ENCODE peak calls at places on chromosomes 6 and 20, in six cellular contexts. C, P, E, L, V and J are unnamed samples.

GRCh38 chr20:38728911-38729642 is 4.8 kb downstream of the SLC32A1 start:
- DNase-seq in E (no peak), V (no peak), C (no peak), P (no peak), L (no peak), J (no peak)

GRCh38 chr20:49552007-49552406 is 15.9 kb downstream of the PTGIS start:
- DNase-seq in P (no peak), L (no peak), E (no peak), V (no peak), C (no peak), J (no peak)

GRCh38 chr6:26197736-26198625 is 110.8 kb downstream of the HFE start:
- DNase-seq in C (peak; percentile 79), E (no peak), V (no peak), L (peak; percentile 57), P (no peak), J (no peak)

GRCh38 chr20:24779166-24779565 is 169.9 kb upstream of the CST7 start:
- DNase-seq in C (no peak), P (no peak), E (no peak), V (no peak), L (no peak), J (no peak)

GRCh38 chr20:5100684-5101347 is 18.9 kb downstream of the PCNA start:
- DNase-seq in E (no peak), L (peak; percentile 85), V (peak; percentile 85), P (peak; percentile 81), C (peak; percentile 95), J (peak; percentile 73)

GRCh38 chr20:6940052-6940451 is 172.6 kb downstream of the BMP2 start:
- DNase-seq in C (no peak), L (no peak), P (peak; percentile 48), V (no peak), E (no peak), J (no peak)

GRCh38 chr6:164507197-164507957 is 802.0 kb downstream of the C6orf118 start:
- DNase-seq in E (no peak), C (peak; percentile 56), V (no peak), P (no peak), L (no peak), J (no peak)

GRCh38 chr20:50391444-50392137 is 118.6 kb upstream of the PTPN1 start:
- DNase-seq in P (no peak), C (no peak), E (no peak), V (no peak), L (no peak), J (no peak)

GRCh38 chr6:132490024-132490423 is 22.9 kb downstream of the STX7 start:
- DNase-seq in L (no peak), E (peak; percentile 30), P (no peak), V (no peak), C (peak; percentile 66), J (no peak)

GRCh38 chr6:148747145-148747492 is 289 bp downstream of the UST start:
- DNase-seq in P (no peak), L (peak; percentile 82), C (peak; percentile 70), E (no peak), V (peak; percentile 34), J (peak; percentile 54)

GRCh38 chr6:34001706-34002645 is 143.9 kb downstream of the GRM4 start:
- DNase-seq in C (no peak), E (no peak), V (no peak), P (no peak), L (no peak), J (peak; percentile 34)

GRCh38 chr6:38404355-38404754 is 235.4 kb downstream of the BTBD9 start:
- DNase-seq in E (no peak), V (no peak), C (no peak), L (no peak), P (no peak), J (no peak)

GRCh38 chr6:134873500-134874388 is 76.2 kb downstream of the ALDH8A1 start:
- DNase-seq in P (no peak), V (peak; percentile 56), E (no peak), L (no peak), C (no peak), J (no peak)

GRCh38 chr20:6122111-6122872 is 538 bp downstream of the FERMT1 start:
- DNase-seq in V (no peak), E (no peak), L (no peak), P (peak; percentile 45), C (no peak), J (no peak)

GRCh38 chr6:6411115-6411514 is 90.7 kb upstream of the F13A1 start:
- DNase-seq in P (no peak), E (no peak), C (no peak), L (no peak), V (no peak), J (no peak)

GRCh38 chr20:46512943-46513844 is at the start of gene ZNF334:
- DNase-seq in C (peak; percentile 82), V (peak; percentile 62), E (no peak), P (no peak), L (peak; percentile 87), J (peak; percentile 84)

GRCh38 chr6:11113038-11113437 is 1.5 kb upstream of the ERVFRD-1 start:
- DNase-seq in P (no peak), E (no peak), C (no peak), V (no peak), L (no peak), J (no peak)

GRCh38 chr20:21046413-21047070 is 59.6 kb downstream of the LINC00237 start:
- DNase-seq in P (no peak), E (no peak), V (no peak), C (no peak), L (no peak), J (no peak)

GRCh38 chr6:79601020-79601609 is 30.0 kb upstream of the SH3BGRL2 start:
- DNase-seq in C (no peak), E (no peak), L (no peak), P (peak; percentile 68), V (no peak), J (no peak)

GRCh38 chr20:41182296-41183212 is 45.2 kb downstream of the PLCG1 start:
- DNase-seq in L (no peak), E (no peak), P (no peak), C (peak; percentile 43), V (peak; percentile 14), J (no peak)

GRCh38 chr6:166927942-166928643 is 28.3 kb downstream of the RNASET2 start:
- DNase-seq in C (peak; percentile 49), V (no peak), P (no peak), L (no peak), E (no peak), J (no peak)

GRCh38 chr6:119436583-119436982 is 87.0 kb upstream of the MAN1A1 start:
- DNase-seq in V (no peak), L (no peak), E (no peak), C (no peak), P (no peak), J (no peak)

DNA sequence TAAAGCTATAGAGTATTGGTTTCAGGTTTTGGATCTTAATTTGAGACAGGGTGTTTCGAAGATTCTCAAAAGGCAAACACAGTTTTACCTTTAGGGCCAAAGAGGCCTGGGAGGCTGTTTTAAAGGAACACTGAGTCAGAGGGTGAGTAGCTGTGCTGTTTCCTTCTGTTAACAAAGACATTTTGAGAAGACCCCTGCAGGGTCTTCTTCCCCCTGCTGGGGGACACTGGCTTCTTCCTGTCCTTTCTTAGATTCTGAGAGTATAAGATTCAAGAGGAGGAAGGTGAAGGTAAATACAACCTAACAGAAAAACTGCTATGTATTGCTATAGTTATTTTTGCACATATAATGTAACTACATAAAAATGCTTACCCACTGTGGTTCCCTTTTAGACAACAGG is 19.0 kb downstream of the HS3ST5 start:
- DNase-seq in C (no peak), P (no peak), E (no peak), V (no peak), L (no peak), J (no peak)
- H3K27ac ChIP-seq in C (no peak overlapping the region), P (no peak overlapping the region), E (no peak overlapping the region), V (no peak overlapping the region), L (no peak overlapping the region), J (no peak overlapping the region)

GRCh38 chr6:152118678-152119077 is 311.2 kb downstream of the ESR1 start:
- DNase-seq in V (no peak), P (peak; percentile 6), C (no peak), L (no peak), E (no peak), J (no peak)
- TF ChIP-seq CTCF in V (no peak), P (no peak), C (no peak), L (no peak), E (no peak), J (peak; percentile 23)

GRCh38 chr20:59033093-59033492 is 958 bp upstream of the ATP5F1E start:
- DNase-seq in C (no peak), V (no peak), P (no peak), L (no peak), E (no peak), J (no peak)

GRCh38 chr20:59030911-59031310 is 1.2 kb downstream of the ATP5F1E start:
- DNase-seq in V (no peak), E (no peak), C (no peak), P (no peak), L (no peak), J (no peak)

GRCh38 chr20:59031326-59032022 is 661 bp downstream of the ATP5F1E start:
- DNase-seq in L (no peak), V (no peak), E (no peak), C (peak; percentile 50), P (no peak), J (no peak)

GRCh38 chr20:59032713-59033059 is 551 bp upstream of the ATP5F1E start:
- DNase-seq in L (no peak), V (no peak), P (no peak), C (no peak), E (no peak), J (no peak)

DNA sequence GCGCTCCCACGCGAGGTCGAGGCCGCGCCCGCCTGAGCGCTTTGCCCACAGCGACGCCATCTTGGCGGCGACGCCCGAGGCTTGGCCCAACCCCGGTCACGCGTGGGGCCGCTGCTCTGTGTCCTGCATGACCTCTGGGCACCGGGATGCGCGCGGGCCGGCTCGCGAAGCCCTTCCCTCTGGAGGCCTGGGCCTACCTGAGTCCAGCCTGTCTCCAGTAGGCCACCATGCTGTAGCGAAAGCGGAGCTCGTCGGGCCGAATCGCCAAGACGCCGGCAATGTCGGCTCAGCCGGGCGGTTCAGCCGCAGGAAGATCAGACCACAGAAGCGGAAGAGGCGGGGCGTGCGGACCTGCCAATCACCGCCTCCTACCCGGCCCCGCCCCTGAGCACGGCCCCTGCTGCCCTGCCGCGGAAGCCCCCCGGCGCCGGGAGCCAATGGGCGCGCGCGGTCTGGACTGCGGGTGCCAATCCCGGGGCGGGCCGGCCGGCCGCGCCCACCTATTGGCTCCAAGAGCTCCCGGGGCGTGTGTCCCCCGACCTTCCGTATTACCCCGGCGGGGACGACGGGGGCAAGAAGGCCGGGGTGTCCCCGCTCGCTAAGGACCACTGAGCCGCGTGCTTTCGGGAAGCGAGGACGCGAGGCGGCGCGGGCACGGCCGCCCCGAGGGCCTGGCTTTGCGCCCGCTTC is at the start of gene ATP5F1E:
- DNase-seq in C (peak; percentile 98), V (peak; percentile 97), E (peak; percentile 95), L (peak; percentile 98), P (peak; percentile 94), J (peak; percentile 98)
- TF ChIP-seq POLR2A in C (peak; percentile 74), V (peak; percentile 73), E (peak; percentile 96), L (peak; percentile 67), P (peak; percentile 90), J (peak; percentile 86)

DNA sequence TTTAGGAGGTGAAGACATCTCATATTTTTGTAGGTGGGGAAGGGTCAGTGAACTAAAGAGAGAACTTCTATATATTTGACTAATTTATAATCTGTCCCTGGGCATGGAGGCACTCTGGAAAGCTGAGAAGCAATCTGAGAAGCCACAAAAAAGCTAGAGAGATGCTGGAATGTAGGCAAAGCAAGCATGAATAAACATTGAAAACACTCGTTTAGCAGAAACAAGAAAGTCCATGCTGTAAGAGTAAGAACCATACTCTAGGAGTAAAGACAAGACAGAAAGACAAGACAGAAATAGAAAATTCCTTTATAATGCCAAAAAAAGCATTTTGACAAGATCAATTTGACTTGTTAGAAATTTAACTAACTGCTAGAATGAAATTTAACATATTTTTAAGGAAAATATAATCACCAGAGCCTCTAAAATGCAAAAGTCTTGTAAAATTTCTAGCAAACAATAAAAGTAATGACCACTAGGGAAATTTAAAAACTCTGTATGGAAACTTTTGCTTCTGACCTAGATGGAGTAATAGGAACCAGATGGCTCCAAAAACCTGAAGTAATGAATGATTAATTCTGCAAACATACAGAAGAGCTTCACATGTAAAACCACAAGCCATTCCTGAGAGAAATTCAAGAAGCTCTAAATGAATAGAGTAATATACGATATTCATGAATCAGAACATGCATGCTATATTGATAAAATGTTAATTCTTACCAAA is 625.6 kb upstream of the PTCHD4 start:
- DNase-seq in V (no peak), L (no peak), E (no peak), C (no peak), P (no peak), J (no peak)
- H3K27ac ChIP-seq in V (no peak overlapping the region), L (no peak overlapping the region), E (no peak overlapping the region), C (no peak overlapping the region), P (no peak overlapping the region), J (no peak overlapping the region)